ENCODE peak calls at places on chromosome 2, in eight cellular contexts. One of them, this sample, is unnamed.

GRCh38 chr2:163373481-163373880 is 362.3 kb downstream of the FIGN start:
- DNase-seq in spleen: no peak
- DNase-seq in kidney epithelial cell: no peak
- DNase-seq in HL-60: no peak
- DNase-seq in BE2C: no peak
- DNase-seq in neural progenitor cell: no peak
- DNase-seq in astrocyte of the spinal cord: no peak
- DNase-seq in GM23338: no peak
- DNase-seq in this sample: no peak

GRCh38 chr2:223001831-223002230 is 50.2 kb upstream of the KCNE4 start:
- DNase-seq in spleen: no peak
- DNase-seq in kidney epithelial cell: no peak
- DNase-seq in HL-60: no peak
- DNase-seq in BE2C: no peak
- DNase-seq in neural progenitor cell: no peak
- DNase-seq in astrocyte of the spinal cord: peak
- DNase-seq in GM23338: no peak
- DNase-seq in this sample: no peak

GRCh38 chr2:62032096-62032495 is 126.6 kb downstream of the COMMD1 start:
- DNase-seq in spleen: no peak
- DNase-seq in kidney epithelial cell: no peak
- DNase-seq in HL-60: no peak
- DNase-seq in BE2C: no peak
- DNase-seq in neural progenitor cell: no peak
- DNase-seq in astrocyte of the spinal cord: no peak
- DNase-seq in GM23338: no peak
- DNase-seq in this sample: no peak

GRCh38 chr2:96507957-96508520 is 2.9 kb upstream of the NEURL3 start:
- DNase-seq in spleen: peak
- DNase-seq in kidney epithelial cell: no peak
- DNase-seq in HL-60: peak
- DNase-seq in BE2C: peak
- DNase-seq in neural progenitor cell: peak
- DNase-seq in astrocyte of the spinal cord: peak
- DNase-seq in GM23338: peak
- DNase-seq in this sample: peak

GRCh38 chr2:46198164-46198883 is 98.9 kb upstream of the EPAS1 start:
- DNase-seq in spleen: no peak
- DNase-seq in kidney epithelial cell: no peak
- DNase-seq in HL-60: no peak
- DNase-seq in BE2C: no peak
- DNase-seq in neural progenitor cell: no peak
- DNase-seq in astrocyte of the spinal cord: no peak
- DNase-seq in GM23338: no peak
- DNase-seq in this sample: no peak

GRCh38 chr2:225040862-225041209 is 1.4 kb downstream of the DOCK10 start:
- DNase-seq in spleen: peak
- DNase-seq in kidney epithelial cell: no peak
- DNase-seq in HL-60: no peak
- DNase-seq in BE2C: no peak
- DNase-seq in neural progenitor cell: peak
- DNase-seq in astrocyte of the spinal cord: peak
- DNase-seq in GM23338: no peak
- DNase-seq in this sample: no peak

GRCh38 chr2:219576505-219577388 is 4.6 kb downstream of the INHA start:
- DNase-seq in spleen: no peak
- DNase-seq in kidney epithelial cell: no peak
- DNase-seq in HL-60: no peak
- DNase-seq in BE2C: peak
- DNase-seq in neural progenitor cell: peak
- DNase-seq in astrocyte of the spinal cord: no peak
- DNase-seq in GM23338: peak
- DNase-seq in this sample: peak

GRCh38 chr2:130963849-130964793 is 127.4 kb downstream of the ARHGEF4 start:
- DNase-seq in spleen: no peak
- DNase-seq in kidney epithelial cell: no peak
- DNase-seq in HL-60: peak
- DNase-seq in BE2C: peak
- DNase-seq in neural progenitor cell: peak
- DNase-seq in astrocyte of the spinal cord: no peak
- DNase-seq in GM23338: peak
- DNase-seq in this sample: peak

GRCh38 chr2:196601430-196602306 is 37.8 kb upstream of the CCDC150 start:
- DNase-seq in spleen: no peak
- DNase-seq in kidney epithelial cell: peak
- DNase-seq in HL-60: no peak
- DNase-seq in BE2C: peak
- DNase-seq in neural progenitor cell: no peak
- DNase-seq in astrocyte of the spinal cord: peak
- DNase-seq in GM23338: peak
- DNase-seq in this sample: peak

GRCh38 chr2:232633413-232634318 is at the start of gene EFHD1:
- DNase-seq in spleen: peak
- DNase-seq in kidney epithelial cell: peak
- DNase-seq in HL-60: peak
- DNase-seq in BE2C: peak
- DNase-seq in neural progenitor cell: peak
- DNase-seq in astrocyte of the spinal cord: peak
- DNase-seq in GM23338: peak
- DNase-seq in this sample: peak

GRCh38 chr2:232632904-232633412 is 446 bp upstream of the EFHD1 start:
- DNase-seq in spleen: peak
- DNase-seq in kidney epithelial cell: no peak
- DNase-seq in HL-60: no peak
- DNase-seq in BE2C: no peak
- DNase-seq in neural progenitor cell: peak
- DNase-seq in astrocyte of the spinal cord: peak
- DNase-seq in GM23338: peak
- DNase-seq in this sample: no peak

GRCh38 chr2:232632229-232632903 is 1.0 kb upstream of the EFHD1 start:
- DNase-seq in spleen: no peak
- DNase-seq in kidney epithelial cell: no peak
- DNase-seq in HL-60: no peak
- DNase-seq in BE2C: no peak
- DNase-seq in neural progenitor cell: no peak
- DNase-seq in astrocyte of the spinal cord: no peak
- DNase-seq in GM23338: no peak
- DNase-seq in this sample: no peak

GRCh38 chr2:232635820-232636219 is 2.4 kb downstream of the EFHD1 start:
- DNase-seq in spleen: no peak
- DNase-seq in kidney epithelial cell: no peak
- DNase-seq in HL-60: no peak
- DNase-seq in BE2C: no peak
- DNase-seq in neural progenitor cell: no peak
- DNase-seq in astrocyte of the spinal cord: no peak
- DNase-seq in GM23338: no peak
- DNase-seq in this sample: no peak

GRCh38 chr2:232634319-232635150 is 1.1 kb downstream of the EFHD1 start:
- DNase-seq in spleen: no peak
- DNase-seq in kidney epithelial cell: no peak
- DNase-seq in HL-60: no peak
- DNase-seq in BE2C: no peak
- DNase-seq in neural progenitor cell: peak
- DNase-seq in astrocyte of the spinal cord: no peak
- DNase-seq in GM23338: peak
- DNase-seq in this sample: no peak
- H3K4me3 ChIP-seq in spleen: peak
- H3K4me3 ChIP-seq in kidney epithelial cell: peak
- H3K4me3 ChIP-seq in HL-60: no peak
- H3K4me3 ChIP-seq in BE2C: no peak
- H3K4me3 ChIP-seq in neural progenitor cell: peak
- H3K4me3 ChIP-seq in astrocyte of the spinal cord: peak
- H3K4me3 ChIP-seq in GM23338: peak
- H3K4me3 ChIP-seq in this sample: peak

DNA sequence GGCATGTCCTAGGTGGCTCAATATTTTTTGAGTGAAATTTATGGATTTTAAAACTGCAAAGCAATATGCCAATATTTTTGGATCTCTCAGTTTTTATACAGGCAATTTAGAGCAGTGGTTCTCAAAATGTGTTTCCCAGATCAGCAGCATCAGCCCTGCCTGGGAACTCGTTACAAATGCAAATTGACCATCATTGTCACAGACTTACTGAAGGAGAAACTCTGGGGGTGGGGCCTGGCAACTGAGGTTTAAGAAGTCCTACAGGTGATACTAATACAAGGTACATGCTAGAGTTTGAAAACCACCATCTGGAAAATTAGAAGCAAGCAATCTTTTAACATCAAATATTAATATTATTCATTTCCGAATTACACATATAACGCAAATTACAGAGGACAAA is 215.6 kb upstream of the PID1 start:
- DNase-seq in spleen: no peak
- DNase-seq in kidney epithelial cell: no peak
- DNase-seq in HL-60: no peak
- DNase-seq in BE2C: no peak
- DNase-seq in neural progenitor cell: peak
- DNase-seq in astrocyte of the spinal cord: no peak
- DNase-seq in GM23338: peak
- DNase-seq in this sample: no peak
- TF ChIP-seq CTCF in spleen: no peak
- TF ChIP-seq CTCF in kidney epithelial cell: no peak
- TF ChIP-seq CTCF in HL-60: no peak
- TF ChIP-seq CTCF in BE2C: no peak
- TF ChIP-seq CTCF in neural progenitor cell: no peak
- TF ChIP-seq CTCF in astrocyte of the spinal cord: no peak
- TF ChIP-seq CTCF in GM23338: no peak
- TF ChIP-seq CTCF in this sample: no peak

GRCh38 chr2:191844706-191845105 is 2.2 kb downstream of the CAVIN2 start:
- DNase-seq in spleen: no peak
- DNase-seq in kidney epithelial cell: no peak
- DNase-seq in HL-60: no peak
- DNase-seq in BE2C: no peak
- DNase-seq in neural progenitor cell: no peak
- DNase-seq in astrocyte of the spinal cord: no peak
- DNase-seq in GM23338: no peak
- DNase-seq in this sample: no peak
- H3K4me3 ChIP-seq in spleen: peak
- H3K4me3 ChIP-seq in kidney epithelial cell: no peak
- H3K4me3 ChIP-seq in HL-60: no peak
- H3K4me3 ChIP-seq in BE2C: no peak
- H3K4me3 ChIP-seq in neural progenitor cell: no peak
- H3K4me3 ChIP-seq in astrocyte of the spinal cord: peak
- H3K4me3 ChIP-seq in GM23338: no peak
- H3K4me3 ChIP-seq in this sample: peak

GRCh38 chr2:10026940-10027569 is 16.3 kb upstream of the KLF11 start:
- DNase-seq in spleen: no peak
- DNase-seq in kidney epithelial cell: no peak
- DNase-seq in HL-60: no peak
- DNase-seq in BE2C: no peak
- DNase-seq in neural progenitor cell: no peak
- DNase-seq in astrocyte of the spinal cord: no peak
- DNase-seq in GM23338: no peak
- DNase-seq in this sample: no peak

GRCh38 chr2:10028988-10029874 is 14.1 kb upstream of the KLF11 start:
- DNase-seq in spleen: peak
- DNase-seq in kidney epithelial cell: no peak
- DNase-seq in HL-60: peak
- DNase-seq in BE2C: no peak
- DNase-seq in neural progenitor cell: peak
- DNase-seq in astrocyte of the spinal cord: peak
- DNase-seq in GM23338: peak
- DNase-seq in this sample: peak

GRCh38 chr2:10029875-10030223 is 13.5 kb upstream of the KLF11 start:
- DNase-seq in spleen: no peak
- DNase-seq in kidney epithelial cell: no peak
- DNase-seq in HL-60: no peak
- DNase-seq in BE2C: no peak
- DNase-seq in neural progenitor cell: no peak
- DNase-seq in astrocyte of the spinal cord: no peak
- DNase-seq in GM23338: no peak
- DNase-seq in this sample: no peak

GRCh38 chr2:10027931-10028330 is 15.4 kb upstream of the KLF11 start:
- DNase-seq in spleen: no peak
- DNase-seq in kidney epithelial cell: no peak
- DNase-seq in HL-60: no peak
- DNase-seq in BE2C: no peak
- DNase-seq in neural progenitor cell: no peak
- DNase-seq in astrocyte of the spinal cord: no peak
- DNase-seq in GM23338: no peak
- DNase-seq in this sample: no peak

DNA sequence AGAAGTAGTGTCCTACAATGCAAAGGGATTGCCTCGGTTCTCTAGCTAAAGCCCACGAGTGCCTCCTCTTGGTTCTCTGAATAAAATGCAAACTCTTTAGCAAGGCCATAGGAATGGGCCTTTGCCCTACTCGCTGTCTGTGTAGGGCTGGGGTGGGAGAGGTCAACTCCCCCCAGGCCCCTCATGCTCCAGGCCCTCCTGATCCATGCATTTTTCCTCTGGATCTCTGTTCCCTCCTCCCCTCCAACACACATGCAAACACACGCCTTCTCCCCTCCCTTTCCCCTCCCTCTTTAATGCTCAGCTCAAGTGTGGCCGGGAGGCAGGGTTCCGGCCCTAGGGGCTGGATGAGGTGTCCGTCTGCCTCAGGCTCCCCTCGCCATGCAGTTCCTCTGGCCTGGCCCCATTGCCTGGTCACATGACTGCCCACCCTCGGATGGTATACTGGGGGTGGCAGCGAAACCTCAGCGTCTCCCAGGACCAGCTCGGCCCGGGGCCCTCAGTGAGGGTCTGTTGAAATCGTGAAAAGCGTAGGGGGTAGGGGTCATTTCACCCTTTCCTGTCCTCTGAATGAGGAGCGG is 14.9 kb upstream of the KLF11 start:
- DNase-seq in spleen: no peak
- DNase-seq in kidney epithelial cell: no peak
- DNase-seq in HL-60: no peak
- DNase-seq in BE2C: no peak
- DNase-seq in neural progenitor cell: peak
- DNase-seq in astrocyte of the spinal cord: no peak
- DNase-seq in GM23338: peak
- DNase-seq in this sample: no peak
- TF ChIP-seq CTCF in spleen: no peak
- TF ChIP-seq CTCF in kidney epithelial cell: no peak
- TF ChIP-seq CTCF in HL-60: no peak
- TF ChIP-seq CTCF in BE2C: no peak
- TF ChIP-seq CTCF in neural progenitor cell: peak
- TF ChIP-seq CTCF in astrocyte of the spinal cord: peak
- TF ChIP-seq CTCF in GM23338: peak
- TF ChIP-seq CTCF in this sample: peak

This sample was measured in WERI-Rb-1.